ENCODE peak calls at places on chromosome 9, in five cellular contexts. Z is stimulated activated CD4-positive, alpha-beta T cell treated with anti-CD3 and anti-CD28 coated beads, Interleukin-2, amount 100 ng/mL, for 48 hours; K is NCI-H1436; J is stimulated activated CD8-positive, alpha-beta memory T cell treated with anti-CD3 and anti-CD28 coated beads, Interleukin-15, amount 100 ng/mL, for 1 hour; X is tibial artery. O is an unnamed sample.

GRCh38 chr9:112841261-112841660 is 49.4 kb downstream of the SLC46A2 start:
- DNase-seq in J (no peak), Z (no peak), K (no peak), X (no peak), O (no peak)

GRCh38 chr9:121282309-121283071 is 14.5 kb downstream of the GSN start:
- DNase-seq in J (no peak), Z (no peak), K (no peak), X (peak), O (no peak)

GRCh38 chr9:36893148-36893547 is 140.9 kb downstream of the PAX5 start:
- DNase-seq in X (no peak), Z (no peak), J (no peak), K (no peak), O (no peak)

GRCh38 chr9:121285835-121286687 is 18.1 kb downstream of the GSN start:
- DNase-seq in J (no peak), Z (no peak), X (peak), K (no peak), O (no peak)

GRCh38 chr9:25442517-25442916 is 235.7 kb downstream of the TUSC1 start:
- DNase-seq in K (no peak), Z (no peak), J (no peak), X (no peak), O (no peak)

GRCh38 chr9:93194584-93194983 is 10.6 kb downstream of the WNK2 start:
- DNase-seq in Z (no peak), X (no peak), K (no peak), J (no peak), O (no peak)

GRCh38 chr9:113538131-113538530 is 74.6 kb downstream of the RGS3 start:
- DNase-seq in K (no peak), Z (no peak), J (no peak), X (peak), O (peak)

GRCh38 chr9:13598738-13599137 is 319.2 kb upstream of the MPDZ start:
- DNase-seq in X (no peak), K (no peak), J (no peak), Z (no peak), O (no peak)

GRCh38 chr9:107948086-107948485 is 458.5 kb upstream of the KLF4 start:
- DNase-seq in J (no peak), X (no peak), Z (no peak), K (no peak), O (no peak)

GRCh38 chr9:94097788-94098413 is 13.6 kb downstream of the PTPDC1 start:
- DNase-seq in X (no peak), J (no peak), Z (no peak), K (no peak), O (peak)

GRCh38 chr9:68637020-68637419 is 68.0 kb upstream of the PIP5K1B start:
- DNase-seq in Z (no peak), J (no peak), K (no peak), X (no peak), O (no peak)

GRCh38 chr9:37333288-37333687 is 89.2 kb upstream of the GRHPR start:
- DNase-seq in X (no peak), K (no peak), Z (no peak), J (no peak), O (no peak)

GRCh38 chr9:81841326-81841725 is 86.9 kb upstream of the SPATA31D4 start:
- DNase-seq in X (no peak), J (no peak), K (no peak), Z (no peak), O (no peak)

GRCh38 chr9:131656356-131657030 is 83.4 kb downstream of the RAPGEF1 start:
- DNase-seq in J (no peak), X (peak), Z (no peak), K (no peak), O (no peak)

GRCh38 chr9:101566904-101567724 is 27.7 kb downstream of the PPP3R2 start:
- DNase-seq in X (no peak), Z (peak), J (no peak), K (no peak), O (no peak)

GRCh38 chr9:16074962-16075361 is 522.1 kb downstream of the CCDC171 start:
- DNase-seq in J (no peak), X (no peak), Z (no peak), K (no peak), O (no peak)

GRCh38 chr9:21750021-21750735 is 52.3 kb upstream of the MTAP start:
- DNase-seq in Z (no peak), X (no peak), J (no peak), K (no peak), O (no peak)

O was measured in RWPE2.